ENCODE peak calls at places on chromosome 3, in ten cellular contexts. N, Z, O, K, H, Q, V, B, G and U are unnamed samples.

GRCh38 chr3:158103131-158103955 is 2.9 kb downstream of the SHOX2 start:
- DNase-seq in K (peak), O (no peak), Q (no peak), H (no peak), Z (peak), G (no peak), B (no peak), V (no peak), N (no peak), U (no peak)

GRCh38 chr3:79202471-79203143 is 565.2 kb downstream of the ROBO1 start:
- DNase-seq in V (no peak), Q (no peak), B (no peak), K (no peak), N (no peak), H (no peak), O (no peak), Z (no peak), G (no peak), U (no peak)

GRCh38 chr3:37474936-37475335 is 300.6 kb upstream of the LRRFIP2 start:
- DNase-seq in N (no peak), K (no peak), G (no peak), Z (no peak), V (no peak), B (no peak), Q (no peak), O (no peak), H (no peak), U (no peak)

GRCh38 chr3:162998205-162998604 is 1501.6 kb downstream of the OTOL1 start:
- DNase-seq in B (no peak), V (no peak), K (no peak), Z (peak), G (no peak), N (no peak), H (no peak), O (no peak), Q (no peak), U (no peak)

GRCh38 chr3:57017481-57017880 is 43.0 kb upstream of the SPATA12 start:
- DNase-seq in V (peak), Q (no peak), K (no peak), G (no peak), H (peak), Z (peak), O (peak), N (no peak), B (no peak), U (peak)

GRCh38 chr3:57484563-57484962 is 59.6 kb downstream of the DNAH12 start:
- DNase-seq in V (no peak), H (no peak), O (no peak), Z (no peak), N (no peak), Q (no peak), G (no peak), B (no peak), K (no peak), U (no peak)

GRCh38 chr3:52777959-52778805 is 783 bp downstream of the ITIH1 start:
- DNase-seq in G (no peak), H (no peak), N (no peak), K (no peak), B (no peak), O (no peak), V (no peak), Z (no peak), Q (no peak), U (no peak)

GRCh38 chr3:139937674-139938279 is 2.8 kb downstream of the CLSTN2 start:
- DNase-seq in Q (no peak), H (no peak), V (peak), K (peak), N (peak), Z (peak), G (peak), O (peak), B (peak), U (peak)

GRCh38 chr3:149717391-149718056 is 34.8 kb downstream of the COMMD2 start:
- DNase-seq in K (no peak), B (no peak), H (no peak), Z (peak), N (peak), V (peak), G (peak), Q (no peak), O (peak), U (peak)

GRCh38 chr3:17518189-17519059 is 224.0 kb downstream of the TBC1D5 start:
- DNase-seq in Q (no peak), G (no peak), K (no peak), Z (no peak), O (no peak), B (no peak), V (no peak), N (no peak), H (no peak), U (no peak)

GRCh38 chr3:151109401-151109800 is 23.9 kb downstream of the MED12L start:
- DNase-seq in Q (no peak), V (no peak), Z (no peak), H (no peak), G (no peak), N (no peak), O (no peak), K (no peak), B (no peak), U (no peak)

GRCh38 chr3:66490214-66490613 is 10.6 kb downstream of the LRIG1 start:
- DNase-seq in G (no peak), Z (peak), B (no peak), H (no peak), V (no peak), Q (no peak), K (no peak), O (no peak), N (no peak), U (no peak)

GRCh38 chr3:161540594-161540993 is 44.0 kb downstream of the OTOL1 start:
- DNase-seq in Q (no peak), K (no peak), N (no peak), V (no peak), Z (no peak), O (no peak), B (no peak), G (no peak), H (no peak), U (no peak)

GRCh38 chr3:100163787-100164186 is 49.5 kb upstream of the FILIP1L start:
- DNase-seq in B (no peak), N (no peak), H (no peak), Q (no peak), V (no peak), O (no peak), K (no peak), Z (peak), G (no peak), U (peak)

GRCh38 chr3:197494366-197495058 is 61.3 kb downstream of the BDH1 start:
- DNase-seq in K (peak), Z (no peak), V (no peak), Q (no peak), N (peak), B (no peak), H (no peak), G (no peak), O (peak), U (peak)

GRCh38 chr3:74832925-74833324 is 218.5 kb upstream of the CNTN3 start:
- DNase-seq in G (no peak), Z (no peak), O (no peak), V (no peak), Q (no peak), K (no peak), B (no peak), N (no peak), H (no peak), U (no peak)

GRCh38 chr3:23806322-23807160 is 786 bp downstream of the UBE2E1 start:
- DNase-seq in V (no peak), Q (no peak), B (no peak), G (no peak), Z (no peak), H (no peak), K (peak), N (peak), O (no peak), U (no peak)

GRCh38 chr3:17553080-17553479 is 189.4 kb downstream of the TBC1D5 start:
- DNase-seq in H (no peak), O (no peak), B (no peak), Z (no peak), N (no peak), K (no peak), Q (no peak), V (no peak), G (no peak), U (peak)

GRCh38 chr3:9891072-9891622 is 737 bp downstream of the JAGN1 start:
- DNase-seq in Q (no peak), O (no peak), Z (no peak), N (no peak), G (no peak), H (no peak), K (no peak), B (no peak), V (no peak), U (no peak)

GRCh38 chr3:141064255-141064926 is 13.2 kb downstream of the SPSB4 start:
- DNase-seq in G (no peak), O (no peak), K (no peak), N (no peak), Z (no peak), H (no peak), B (no peak), V (no peak), Q (no peak), U (no peak)